ENCODE peak calls at places on chromosomes 7 and 10, in nine cellular contexts. P is CD8-positive, alpha-beta T cell; D is H9; K is astrocyte of the spinal cord; V is cardiac muscle cell; I is WTC11; M is fibroblast of mammary gland; Y is ovary; A is kidney. R is an unnamed sample.

GRCh38 chr10:48474764-48475365 is 130.0 kb downstream of the ARHGAP22 start:
- DNase-seq in P (no peak), D (no peak), K (no peak), V (no peak), I (no peak), M (no peak), Y (peak), A (no peak), R (no peak)

GRCh38 chr10:102815790-102816549 is 21.2 kb downstream of the CYP17A1 start:
- DNase-seq in P (no peak), D (no peak), K (peak), V (no peak), I (no peak), M (peak), Y (peak), A (peak), R (no peak)

GRCh38 chr10:3950676-3951275 is 165.8 kb upstream of the KLF6 start:
- DNase-seq in P (peak), D (no peak), K (no peak), V (no peak), I (no peak), M (no peak), Y (no peak), A (no peak), R (no peak)

GRCh38 chr10:71475243-71475871 is 78.6 kb downstream of the CDH23 start:
- DNase-seq in P (no peak), D (peak), K (no peak), V (no peak), I (peak), M (no peak), Y (peak), A (no peak), R (no peak)

GRCh38 chr10:119278126-119278701 is 70.8 kb downstream of the GRK5 start:
- DNase-seq in P (no peak), D (no peak), K (no peak), V (no peak), I (no peak), M (no peak), Y (no peak), A (no peak), R (no peak)

GRCh38 chr7:106844286-106844997 is 20.6 kb upstream of the PIK3CG start:
- DNase-seq in P (no peak), D (no peak), K (no peak), V (no peak), I (no peak), M (no peak), Y (no peak), A (no peak), R (no peak)

GRCh38 chr10:79184141-79184625 is 115.4 kb downstream of the ZMIZ1 start:
- DNase-seq in P (no peak), D (peak), K (peak), V (no peak), I (no peak), M (peak), Y (no peak), A (peak), R (peak)

GRCh38 chr7:82235710-82236109 is 207.9 kb downstream of the CACNA2D1 start:
- DNase-seq in P (no peak), D (no peak), K (peak), V (no peak), I (no peak), M (peak), Y (no peak), A (no peak), R (no peak)

GRCh38 chr10:92313750-92314149 is 22.8 kb downstream of the MARCHF5 start:
- DNase-seq in P (no peak), D (no peak), K (no peak), V (no peak), I (no peak), M (no peak), Y (no peak), A (no peak), R (no peak)

GRCh38 chr10:13056461-13057077 is 43.4 kb upstream of the OPTN start:
- DNase-seq in P (no peak), D (no peak), K (peak), V (peak), I (no peak), M (peak), Y (no peak), A (no peak), R (peak)

GRCh38 chr10:84540617-84541288 is 212.4 kb downstream of the CCSER2 start:
- DNase-seq in P (peak), D (peak), K (peak), V (peak), I (peak), M (peak), Y (peak), A (peak), R (peak)

GRCh38 chr7:85733163-85733915 is 546.5 kb upstream of the SEMA3D start:
- DNase-seq in P (no peak), D (no peak), K (peak), V (no peak), I (no peak), M (no peak), Y (no peak), A (no peak), R (no peak)

GRCh38 chr7:19404912-19405329 is 259.7 kb upstream of the FERD3L start:
- DNase-seq in P (no peak), D (peak), K (peak), V (peak), I (no peak), M (peak), Y (no peak), A (no peak), R (peak)

GRCh38 chr7:78777844-78778243 is 675.6 kb downstream of the MAGI2 start:
- DNase-seq in P (no peak), D (no peak), K (no peak), V (no peak), I (no peak), M (no peak), Y (no peak), A (no peak), R (no peak)

GRCh38 chr10:100184426-100185219 is 1.2 kb downstream of the ERLIN1 start:
- DNase-seq in P (no peak), D (no peak), K (peak), V (peak), I (no peak), M (peak), Y (no peak), A (no peak), R (peak)

GRCh38 chr10:63917363-63917762 is 396.2 kb downstream of the REEP3 start:
- DNase-seq in P (no peak), D (no peak), K (no peak), V (no peak), I (no peak), M (no peak), Y (no peak), A (no peak), R (no peak)

GRCh38 chr7:24965831-24966708 is 13.9 kb downstream of the OSBPL3 start:
- DNase-seq in P (peak), D (peak), K (no peak), V (no peak), I (no peak), M (no peak), Y (no peak), A (no peak), R (no peak)

GRCh38 chr7:41029072-41029492 is 673.8 kb downstream of the INHBA start:
- DNase-seq in P (no peak), D (no peak), K (peak), V (no peak), I (no peak), M (peak), Y (no peak), A (no peak), R (peak)

GRCh38 chr7:134835463-134835823 is 56.0 kb downstream of the CALD1 start:
- DNase-seq in P (no peak), D (no peak), K (no peak), V (no peak), I (no peak), M (peak), Y (no peak), A (no peak), R (no peak)

GRCh38 chr7:50941525-50941924 is 158.8 kb upstream of the GRB10 start:
- DNase-seq in P (no peak), D (no peak), K (no peak), V (no peak), I (no peak), M (no peak), Y (no peak), A (no peak), R (no peak)

GRCh38 chr7:112362053-112362650 is 88.1 kb upstream of the IFRD1 start:
- DNase-seq in P (no peak), D (no peak), K (no peak), V (peak), I (no peak), M (no peak), Y (no peak), A (no peak), R (no peak)

GRCh38 chr7:41824284-41824683 is 121.4 kb upstream of the INHBA start:
- DNase-seq in P (no peak), D (no peak), K (peak), V (no peak), I (no peak), M (peak), Y (no peak), A (no peak), R (peak)

GRCh38 chr10:69348824-69349541 is 67.7 kb downstream of the TACR2 start:
- DNase-seq in P (no peak), D (no peak), K (peak), V (no peak), I (no peak), M (peak), Y (no peak), A (no peak), R (peak)

GRCh38 chr7:120860151-120860550 is 2.2 kb upstream of the TSPAN12 start:
- DNase-seq in P (no peak), D (no peak), K (no peak), V (no peak), I (no peak), M (no peak), Y (no peak), A (no peak), R (no peak)

GRCh38 chr10:14329609-14330246 is 996 bp downstream of the FRMD4A start:
- DNase-seq in P (no peak), D (peak), K (no peak), V (peak), I (peak), M (no peak), Y (peak), A (no peak), R (no peak)

GRCh38 chr7:74226633-74227032 is 16.8 kb downstream of the LAT2 start:
- DNase-seq in P (no peak), D (no peak), K (no peak), V (no peak), I (no peak), M (no peak), Y (no peak), A (no peak), R (no peak)

GRCh38 chr7:35255417-35255798 is 1.5 kb upstream of the TBX20 start:
- DNase-seq in P (no peak), D (peak), K (no peak), V (no peak), I (peak), M (no peak), Y (no peak), A (no peak), R (no peak)

GRCh38 chr7:4712371-4713182 is 30.5 kb downstream of the FOXK1 start:
- DNase-seq in P (no peak), D (no peak), K (peak), V (no peak), I (no peak), M (peak), Y (no peak), A (no peak), R (no peak)

GRCh38 chr10:71043858-71044257 is 155.5 kb upstream of the PCBD1 start:
- DNase-seq in P (no peak), D (no peak), K (no peak), V (no peak), I (no peak), M (no peak), Y (no peak), A (no peak), R (no peak)

GRCh38 chr10:356452-356851 is 221.2 kb downstream of the ZMYND11 start:
- DNase-seq in P (no peak), D (no peak), K (no peak), V (no peak), I (no peak), M (no peak), Y (peak), A (no peak), R (peak)

GRCh38 chr10:133132711-133133291 is 27.2 kb upstream of the KNDC1 start:
- DNase-seq in P (no peak), D (no peak), K (no peak), V (no peak), I (no peak), M (no peak), Y (no peak), A (peak), R (no peak)

GRCh38 chr10:1063232-1063862 is 7.2 kb downstream of the WDR37 start:
- DNase-seq in P (peak), D (no peak), K (no peak), V (no peak), I (no peak), M (no peak), Y (no peak), A (no peak), R (no peak)

GRCh38 chr10:49381111-49381900 is 14.6 kb downstream of the DRGX start:
- DNase-seq in P (no peak), D (no peak), K (no peak), V (no peak), I (no peak), M (no peak), Y (no peak), A (no peak), R (no peak)

GRCh38 chr7:7971308-7972040 is 2.9 kb downstream of the GLCCI1 start:
- DNase-seq in P (no peak), D (no peak), K (no peak), V (no peak), I (no peak), M (no peak), Y (no peak), A (no peak), R (no peak)

GRCh38 chr10:93198401-93199175 is 124.9 kb downstream of the CYP26A1 start:
- DNase-seq in P (no peak), D (no peak), K (no peak), V (peak), I (no peak), M (peak), Y (peak), A (peak), R (no peak)

GRCh38 chr7:148255333-148255732 is 335.2 kb upstream of the C7orf33 start:
- DNase-seq in P (no peak), D (no peak), K (peak), V (no peak), I (no peak), M (no peak), Y (no peak), A (no peak), R (no peak)

GRCh38 chr7:130444230-130444629 is 3.4 kb upstream of the CEP41 start:
- DNase-seq in P (no peak), D (no peak), K (peak), V (peak), I (no peak), M (peak), Y (no peak), A (no peak), R (no peak)

GRCh38 chr7:106092204-106092603 is 19.9 kb downstream of the SYPL1 start:
- DNase-seq in P (no peak), D (no peak), K (no peak), V (no peak), I (no peak), M (no peak), Y (no peak), A (no peak), R (no peak)

GRCh38 chr7:30894866-30895408 is 16.7 kb upstream of the AQP1 start:
- DNase-seq in P (no peak), D (no peak), K (no peak), V (no peak), I (peak), M (no peak), Y (no peak), A (no peak), R (no peak)
- TF ChIP-seq CTCF in P (no peak), D (peak), K (peak), V (peak), I (no peak), M (no peak), Y (no peak), A (no peak), R (no peak)

GRCh38 chr7:139673230-139673629 is 104.6 kb downstream of the HIPK2 start:
- DNase-seq in P (no peak), D (peak), K (no peak), V (peak), I (peak), M (no peak), Y (no peak), A (no peak), R (peak)
- TF ChIP-seq CTCF in P (no peak), D (peak), K (no peak), V (no peak), I (no peak), M (no peak), Y (no peak), A (no peak), R (no peak)

GRCh38 chr7:142301299-142301698 is 43.4 kb upstream of the PRSS58 start:
- DNase-seq in P (no peak), D (no peak), K (no peak), V (no peak), I (no peak), M (peak), Y (no peak), A (no peak), R (no peak)

GRCh38 chr7:142301923-142302550 is 44.2 kb upstream of the PRSS58 start:
- DNase-seq in P (no peak), D (no peak), K (peak), V (no peak), I (no peak), M (peak), Y (no peak), A (no peak), R (peak)

GRCh38 chr7:142299226-142299625 is 41.4 kb upstream of the PRSS58 start:
- DNase-seq in P (peak), D (no peak), K (no peak), V (no peak), I (no peak), M (no peak), Y (no peak), A (no peak), R (no peak)

GRCh38 chr7:142298631-142299030 is 40.8 kb upstream of the PRSS58 start:
- DNase-seq in P (no peak), D (no peak), K (no peak), V (no peak), I (no peak), M (no peak), Y (no peak), A (no peak), R (no peak)

GRCh38 chr7:142300689-142301088 is 42.8 kb upstream of the PRSS58 start:
- DNase-seq in P (peak), D (peak), K (no peak), V (no peak), I (peak), M (peak), Y (no peak), A (no peak), R (peak)
- TF ChIP-seq CTCF in P (peak), D (peak), K (peak), V (peak), I (peak), M (peak), Y (no peak), A (no peak), R (peak)

GRCh38 chr7:90408142-90408541 is 4.9 kb downstream of the CLDN12 start:
- DNase-seq in P (no peak), D (no peak), K (no peak), V (no peak), I (no peak), M (no peak), Y (no peak), A (no peak), R (no peak)

GRCh38 chr7:90413185-90413528 is 9.9 kb downstream of the CLDN12 start:
- DNase-seq in P (no peak), D (no peak), K (no peak), V (no peak), I (no peak), M (no peak), Y (no peak), A (no peak), R (no peak)

GRCh38 chr7:90409667-90410066 is 6.4 kb downstream of the CLDN12 start:
- DNase-seq in P (no peak), D (no peak), K (no peak), V (no peak), I (no peak), M (peak), Y (no peak), A (no peak), R (no peak)

GRCh38 chr7:90411510-90411909 is 8.2 kb downstream of the CLDN12 start:
- DNase-seq in P (no peak), D (no peak), K (peak), V (no peak), I (no peak), M (peak), Y (no peak), A (no peak), R (no peak)

DNA sequence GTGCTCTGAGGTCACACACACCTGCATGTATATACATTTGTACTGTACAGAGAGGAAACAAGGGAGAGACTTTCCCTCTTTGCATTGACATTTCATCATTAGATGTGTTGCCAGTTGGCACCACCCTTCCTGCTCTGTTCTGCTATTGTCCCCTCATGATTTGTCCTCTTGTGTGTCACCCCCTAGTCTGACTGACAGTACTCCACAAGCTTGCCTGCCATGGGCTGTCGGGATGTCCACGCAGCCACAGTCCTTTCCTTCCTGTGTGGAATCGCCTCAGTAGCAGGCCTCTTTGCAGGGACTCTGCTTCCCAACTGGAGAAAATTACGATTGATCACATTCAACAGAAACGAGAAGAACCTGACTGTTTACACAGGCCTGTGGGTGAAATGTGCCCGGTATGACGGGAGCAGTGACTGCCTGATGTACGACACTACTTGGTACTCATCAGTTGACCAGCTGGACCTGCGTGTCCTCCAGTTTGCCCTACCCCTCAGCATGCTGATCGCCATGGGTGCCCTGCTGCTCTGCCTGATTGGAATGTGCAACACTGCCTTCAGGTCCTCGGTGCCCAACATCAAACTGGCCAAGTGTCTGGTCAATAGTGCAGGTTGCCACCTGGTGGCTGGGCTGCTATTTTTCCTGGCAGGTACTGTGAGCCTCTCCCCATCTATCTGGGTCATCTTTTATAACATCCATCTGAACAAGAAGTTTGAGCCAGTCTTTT is 9.4 kb downstream of the CLDN12 start:
- DNase-seq in P (peak), D (peak), K (no peak), V (no peak), I (peak), M (peak), Y (no peak), A (peak), R (peak)
- TF ChIP-seq CTCF in P (no peak), D (peak), K (peak), V (peak), I (no peak), M (peak), Y (no peak), A (peak), R (peak)

DNA sequence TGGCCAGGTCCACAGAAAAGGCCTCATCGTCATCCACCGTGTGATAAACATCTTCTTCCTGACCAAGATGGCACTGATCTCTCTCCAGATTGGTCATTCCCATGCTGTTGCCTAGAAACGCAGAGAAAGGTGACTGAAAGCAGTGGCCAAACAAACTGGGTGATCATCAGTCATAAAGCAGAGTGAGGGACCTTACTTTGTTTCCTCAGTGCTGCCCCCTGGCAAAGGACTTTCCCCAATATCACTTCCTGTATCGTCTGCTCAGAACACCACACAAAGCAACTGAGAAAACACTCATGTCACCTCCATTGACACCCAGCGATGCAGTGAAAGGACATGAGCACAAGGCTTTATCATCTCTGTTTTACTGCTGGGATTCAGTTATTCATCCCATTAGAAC is 40.0 kb upstream of the TM9SF3 start:
- DNase-seq in P (no peak), D (peak), K (no peak), V (no peak), I (peak), M (no peak), Y (no peak), A (no peak), R (no peak)
- TF ChIP-seq CTCF in P (no peak), D (peak), K (peak), V (no peak), I (no peak), M (peak), Y (no peak), A (no peak), R (no peak)

DNA sequence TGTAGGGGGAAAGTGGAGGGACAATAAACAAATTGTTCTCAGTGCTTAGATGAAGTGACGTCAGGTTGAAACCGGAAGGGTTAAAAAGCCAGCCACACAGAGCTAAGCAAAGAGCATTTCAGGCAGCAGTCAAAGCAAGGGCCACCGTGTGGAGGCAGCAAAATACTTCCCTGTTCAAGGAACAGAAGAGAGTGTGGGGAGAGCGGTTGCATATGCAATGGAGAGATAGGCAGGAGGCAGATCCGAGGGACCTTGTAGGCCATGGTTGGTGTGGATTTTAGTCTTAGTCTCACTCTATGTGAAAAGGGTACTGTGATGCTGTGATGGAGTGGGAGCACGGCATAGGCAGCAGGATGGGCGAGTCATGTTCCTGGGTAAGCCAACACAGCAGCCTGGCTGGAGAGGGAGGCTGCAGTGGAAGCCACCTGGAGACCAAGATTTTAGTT is 3.8 kb upstream of the STN1 start:
- DNase-seq in P (peak), D (peak), K (no peak), V (peak), I (peak), M (no peak), Y (no peak), A (no peak), R (no peak)
- TF ChIP-seq CTCF in P (no peak), D (peak), K (peak), V (peak), I (no peak), M (no peak), Y (no peak), A (no peak), R (no peak)

R was measured in MCF 10A.